ENCODE peak calls at places on chromosomes 6 and 20, in five cellular contexts. One of them, this sample, is unnamed.

GRCh38 chr6:90631046-90631445 is 44.2 kb upstream of the MAP3K7 start:
- DNase-seq in NCI-H748 treated with DMSO at 0.1 percent for 48 hours: no peak
- DNase-seq in nucleus accumbens: no peak
- DNase-seq in C1 segment of cervical spinal cord: no peak
- DNase-seq in NCI-H460: no peak
- DNase-seq in this sample: no peak

GRCh38 chr20:35191419-35191818 is 19.5 kb downstream of the PROCR start:
- DNase-seq in NCI-H748 treated with DMSO at 0.1 percent for 48 hours: no peak
- DNase-seq in nucleus accumbens: no peak
- DNase-seq in C1 segment of cervical spinal cord: no peak
- DNase-seq in NCI-H460: no peak
- DNase-seq in this sample: no peak

GRCh38 chr6:22108199-22108598 is 188.6 kb downstream of the PRL start:
- DNase-seq in NCI-H748 treated with DMSO at 0.1 percent for 48 hours: no peak
- DNase-seq in nucleus accumbens: no peak
- DNase-seq in C1 segment of cervical spinal cord: no peak
- DNase-seq in NCI-H460: no peak
- DNase-seq in this sample: no peak

GRCh38 chr6:117423754-117424153 is 2.0 kb downstream of the ROS1 start:
- DNase-seq in NCI-H748 treated with DMSO at 0.1 percent for 48 hours: no peak
- DNase-seq in nucleus accumbens: no peak
- DNase-seq in C1 segment of cervical spinal cord: no peak
- DNase-seq in NCI-H460: no peak
- DNase-seq in this sample: no peak

GRCh38 chr6:139679516-139680179 is 305.2 kb upstream of the CITED2 start:
- DNase-seq in NCI-H748 treated with DMSO at 0.1 percent for 48 hours: no peak
- DNase-seq in nucleus accumbens: no peak
- DNase-seq in C1 segment of cervical spinal cord: no peak
- DNase-seq in NCI-H460: peak
- DNase-seq in this sample: no peak

GRCh38 chr20:41173161-41173721 is 35.9 kb downstream of the PLCG1 start:
- DNase-seq in NCI-H748 treated with DMSO at 0.1 percent for 48 hours: peak
- DNase-seq in nucleus accumbens: peak
- DNase-seq in C1 segment of cervical spinal cord: peak
- DNase-seq in NCI-H460: peak
- DNase-seq in this sample: peak

GRCh38 chr6:43698584-43699349 is 11.2 kb upstream of the MRPS18A start:
- DNase-seq in NCI-H748 treated with DMSO at 0.1 percent for 48 hours: no peak
- DNase-seq in nucleus accumbens: no peak
- DNase-seq in C1 segment of cervical spinal cord: no peak
- DNase-seq in NCI-H460: no peak
- DNase-seq in this sample: peak

GRCh38 chr6:82178084-82178758 is 69.3 kb downstream of the IBTK start:
- DNase-seq in NCI-H748 treated with DMSO at 0.1 percent for 48 hours: peak
- DNase-seq in nucleus accumbens: no peak
- DNase-seq in C1 segment of cervical spinal cord: no peak
- DNase-seq in NCI-H460: peak
- DNase-seq in this sample: peak

GRCh38 chr6:109187399-109188114 is 92.2 kb downstream of the CEP57L1 start:
- DNase-seq in NCI-H748 treated with DMSO at 0.1 percent for 48 hours: peak
- DNase-seq in nucleus accumbens: peak
- DNase-seq in C1 segment of cervical spinal cord: no peak
- DNase-seq in NCI-H460: peak
- DNase-seq in this sample: peak

GRCh38 chr6:100100776-100101175 is 106.8 kb upstream of the MCHR2 start:
- DNase-seq in NCI-H748 treated with DMSO at 0.1 percent for 48 hours: no peak
- DNase-seq in nucleus accumbens: no peak
- DNase-seq in C1 segment of cervical spinal cord: no peak
- DNase-seq in NCI-H460: no peak
- DNase-seq in this sample: no peak

GRCh38 chr20:58483051-58483450 is 32.1 kb downstream of the APCDD1L start:
- DNase-seq in NCI-H748 treated with DMSO at 0.1 percent for 48 hours: no peak
- DNase-seq in nucleus accumbens: no peak
- DNase-seq in C1 segment of cervical spinal cord: no peak
- DNase-seq in NCI-H460: no peak
- DNase-seq in this sample: no peak

GRCh38 chr20:53879048-53879684 is 191.2 kb downstream of the BCAS1 start:
- DNase-seq in NCI-H748 treated with DMSO at 0.1 percent for 48 hours: no peak
- DNase-seq in nucleus accumbens: no peak
- DNase-seq in C1 segment of cervical spinal cord: no peak
- DNase-seq in NCI-H460: no peak
- DNase-seq in this sample: no peak

GRCh38 chr6:39065561-39065960 is 17.0 kb downstream of the GLP1R start:
- DNase-seq in NCI-H748 treated with DMSO at 0.1 percent for 48 hours: no peak
- DNase-seq in nucleus accumbens: no peak
- DNase-seq in C1 segment of cervical spinal cord: no peak
- DNase-seq in NCI-H460: no peak
- DNase-seq in this sample: no peak

GRCh38 chr20:13221673-13222318 is 722 bp downstream of the ISM1 start:
- DNase-seq in NCI-H748 treated with DMSO at 0.1 percent for 48 hours: peak
- DNase-seq in nucleus accumbens: peak
- DNase-seq in C1 segment of cervical spinal cord: no peak
- DNase-seq in NCI-H460: peak
- DNase-seq in this sample: peak

GRCh38 chr20:47574616-47575401 is 73.1 kb downstream of the NCOA3 start:
- DNase-seq in NCI-H748 treated with DMSO at 0.1 percent for 48 hours: no peak
- DNase-seq in nucleus accumbens: peak
- DNase-seq in C1 segment of cervical spinal cord: no peak
- DNase-seq in NCI-H460: peak
- DNase-seq in this sample: peak

GRCh38 chr6:30231067-30231466 is 17.9 kb upstream of the TRIM26 start:
- DNase-seq in NCI-H748 treated with DMSO at 0.1 percent for 48 hours: no peak
- DNase-seq in nucleus accumbens: no peak
- DNase-seq in C1 segment of cervical spinal cord: no peak
- DNase-seq in NCI-H460: no peak
- DNase-seq in this sample: no peak

GRCh38 chr20:63291811-63292210 is 1.2 kb upstream of the COL20A1 start:
- DNase-seq in NCI-H748 treated with DMSO at 0.1 percent for 48 hours: no peak
- DNase-seq in nucleus accumbens: no peak
- DNase-seq in C1 segment of cervical spinal cord: no peak
- DNase-seq in NCI-H460: no peak
- DNase-seq in this sample: no peak

GRCh38 chr6:168016756-168017525 is 19.5 kb downstream of the KIF25 start:
- DNase-seq in NCI-H748 treated with DMSO at 0.1 percent for 48 hours: no peak
- DNase-seq in nucleus accumbens: no peak
- DNase-seq in C1 segment of cervical spinal cord: no peak
- DNase-seq in NCI-H460: no peak
- DNase-seq in this sample: no peak

GRCh38 chr6:122788208-122788607 is 850 bp upstream of the SMPDL3A start:
- DNase-seq in NCI-H748 treated with DMSO at 0.1 percent for 48 hours: no peak
- DNase-seq in nucleus accumbens: no peak
- DNase-seq in C1 segment of cervical spinal cord: no peak
- DNase-seq in NCI-H460: no peak
- DNase-seq in this sample: no peak

GRCh38 chr6:158765509-158766068 is 53.6 kb downstream of the EZR start:
- DNase-seq in NCI-H748 treated with DMSO at 0.1 percent for 48 hours: no peak
- DNase-seq in nucleus accumbens: no peak
- DNase-seq in C1 segment of cervical spinal cord: no peak
- DNase-seq in NCI-H460: no peak
- DNase-seq in this sample: no peak

GRCh38 chr6:156967852-156968251 is 190.7 kb downstream of the ARID1B start:
- DNase-seq in NCI-H748 treated with DMSO at 0.1 percent for 48 hours: no peak
- DNase-seq in nucleus accumbens: no peak
- DNase-seq in C1 segment of cervical spinal cord: no peak
- DNase-seq in NCI-H460: no peak
- DNase-seq in this sample: no peak

GRCh38 chr6:3884007-3884745 is 35.0 kb downstream of the FAM50B start:
- DNase-seq in NCI-H748 treated with DMSO at 0.1 percent for 48 hours: no peak
- DNase-seq in nucleus accumbens: no peak
- DNase-seq in C1 segment of cervical spinal cord: no peak
- DNase-seq in NCI-H460: no peak
- DNase-seq in this sample: peak

GRCh38 chr6:124963416-124964083 is 1.3 kb downstream of the RNF217 start:
- DNase-seq in NCI-H748 treated with DMSO at 0.1 percent for 48 hours: peak
- DNase-seq in nucleus accumbens: peak
- DNase-seq in C1 segment of cervical spinal cord: no peak
- DNase-seq in NCI-H460: no peak
- DNase-seq in this sample: no peak

GRCh38 chr20:29874476-29875202 is 1382.8 kb upstream of the DEFB115 start:
- DNase-seq in NCI-H748 treated with DMSO at 0.1 percent for 48 hours: no peak
- DNase-seq in nucleus accumbens: no peak
- DNase-seq in C1 segment of cervical spinal cord: no peak
- DNase-seq in NCI-H460: no peak
- DNase-seq in this sample: no peak

GRCh38 chr20:44745560-44746366 is at the start of gene KCNK15:
- DNase-seq in NCI-H748 treated with DMSO at 0.1 percent for 48 hours: no peak
- DNase-seq in nucleus accumbens: no peak
- DNase-seq in C1 segment of cervical spinal cord: no peak
- DNase-seq in NCI-H460: no peak
- DNase-seq in this sample: no peak

GRCh38 chr6:110491644-110492317 is 15.4 kb upstream of the SLC22A16 start:
- DNase-seq in NCI-H748 treated with DMSO at 0.1 percent for 48 hours: no peak
- DNase-seq in nucleus accumbens: no peak
- DNase-seq in C1 segment of cervical spinal cord: no peak
- DNase-seq in NCI-H460: no peak
- DNase-seq in this sample: no peak

GRCh38 chr6:3919130-3919628 is 70.0 kb downstream of the FAM50B start:
- DNase-seq in NCI-H748 treated with DMSO at 0.1 percent for 48 hours: peak
- DNase-seq in nucleus accumbens: no peak
- DNase-seq in C1 segment of cervical spinal cord: no peak
- DNase-seq in NCI-H460: peak
- DNase-seq in this sample: peak

GRCh38 chr20:24781061-24781980 is 167.7 kb upstream of the CST7 start:
- DNase-seq in NCI-H748 treated with DMSO at 0.1 percent for 48 hours: no peak
- DNase-seq in nucleus accumbens: peak
- DNase-seq in C1 segment of cervical spinal cord: no peak
- DNase-seq in NCI-H460: peak
- DNase-seq in this sample: no peak

GRCh38 chr20:5991623-5992441 is 41.4 kb downstream of the MCM8 start:
- DNase-seq in NCI-H748 treated with DMSO at 0.1 percent for 48 hours: no peak
- DNase-seq in nucleus accumbens: no peak
- DNase-seq in C1 segment of cervical spinal cord: no peak
- DNase-seq in NCI-H460: no peak
- DNase-seq in this sample: no peak

This sample was measured in NCI-H774.